ENCODE peak calls at places on chromosomes 13 and 19, in four cellular contexts. One of them, this sample, is unnamed. For H3K27me3, the result is how much of the 10 kb centered on the place peaks cover.

GRCh38 chr13:25345555-25345954 is 26.2 kb upstream of the ATP8A2 start:
- DNase-seq in H1: no peak
- DNase-seq in vagina: no peak
- DNase-seq in left lung: no peak
- DNase-seq in this sample: no peak

GRCh38 chr19:12955996-12956395 is 1.0 kb downstream of the GADD45GIP1 start:
- DNase-seq in H1: no peak
- DNase-seq in vagina: no peak
- DNase-seq in left lung: no peak
- DNase-seq in this sample: no peak

GRCh38 chr13:50200988-50201387 is 185.7 kb downstream of the KCNRG start:
- DNase-seq in H1: no peak
- DNase-seq in vagina: no peak
- DNase-seq in left lung: no peak
- DNase-seq in this sample: no peak

GRCh38 chr19:10544753-10545251 is 1.1 kb downstream of the ATG4D start:
- DNase-seq in H1: no peak
- DNase-seq in vagina: no peak
- DNase-seq in left lung: no peak
- DNase-seq in this sample: no peak

GRCh38 chr19:16888629-16889371 is at the start of gene F2RL3:
- DNase-seq in H1: no peak
- DNase-seq in vagina: no peak
- DNase-seq in left lung: no peak
- DNase-seq in this sample: no peak

GRCh38 chr19:30226464-30227070 is 145.6 kb upstream of the ZNF536 start:
- DNase-seq in H1: no peak
- DNase-seq in vagina: no peak
- DNase-seq in left lung: no peak
- DNase-seq in this sample: no peak

GRCh38 chr13:113141591-113141950 is 16.9 kb upstream of the PROZ start:
- DNase-seq in H1: no peak
- DNase-seq in vagina: no peak
- DNase-seq in left lung: no peak
- DNase-seq in this sample: no peak

GRCh38 chr13:48235100-48235813 is 2.3 kb downstream of the ITM2B start:
- DNase-seq in H1: no peak
- DNase-seq in vagina: no peak
- DNase-seq in left lung: no peak
- DNase-seq in this sample: no peak

GRCh38 chr13:46839399-46839798 is 42.4 kb upstream of the ESD start:
- DNase-seq in H1: no peak
- DNase-seq in vagina: no peak
- DNase-seq in left lung: no peak
- DNase-seq in this sample: no peak

GRCh38 chr19:9865732-9866627 is 30.9 kb downstream of the PIN1 start:
- DNase-seq in H1: no peak
- DNase-seq in vagina: no peak
- DNase-seq in left lung: no peak
- DNase-seq in this sample: no peak

GRCh38 chr19:40739030-40739839 is 11.0 kb downstream of the ACTMAP start:
- DNase-seq in H1: no peak
- DNase-seq in vagina: no peak
- DNase-seq in left lung: no peak
- DNase-seq in this sample: no peak

GRCh38 chr19:31598730-31599238 is 249.5 kb upstream of the TSHZ3 start:
- DNase-seq in H1: no peak
- DNase-seq in vagina: peak
- DNase-seq in left lung: no peak
- DNase-seq in this sample: no peak

GRCh38 chr19:29587518-29587986 is 18.5 kb upstream of the POP4 start:
- DNase-seq in H1: no peak
- DNase-seq in vagina: no peak
- DNase-seq in left lung: no peak
- DNase-seq in this sample: no peak

GRCh38 chr19:2478324-2478755 is 2.4 kb downstream of the GADD45B start:
- DNase-seq in H1: no peak
- DNase-seq in vagina: no peak
- DNase-seq in left lung: peak
- DNase-seq in this sample: no peak

GRCh38 chr13:109836629-109837607 is 50.5 kb upstream of the IRS2 start:
- DNase-seq in H1: no peak
- DNase-seq in vagina: no peak
- DNase-seq in left lung: peak
- DNase-seq in this sample: peak

GRCh38 chr13:79585033-79585432 is 104.1 kb downstream of the NDFIP2 start:
- DNase-seq in H1: no peak
- DNase-seq in vagina: no peak
- DNase-seq in left lung: no peak
- DNase-seq in this sample: no peak

GRCh38 chr19:4304509-4305252 is at the start of gene FSD1:
- DNase-seq in H1: peak
- DNase-seq in vagina: no peak
- DNase-seq in left lung: no peak
- DNase-seq in this sample: no peak

GRCh38 chr19:15251749-15252397 is 19.6 kb upstream of the EPHX3 start:
- DNase-seq in H1: peak
- DNase-seq in vagina: no peak
- DNase-seq in left lung: peak
- DNase-seq in this sample: peak

GRCh38 chr13:112962911-112963625 is 5.9 kb upstream of the MCF2L start:
- DNase-seq in H1: no peak
- DNase-seq in vagina: no peak
- DNase-seq in left lung: peak
- DNase-seq in this sample: no peak

GRCh38 chr13:97440598-97440997 is 6.6 kb downstream of the RAP2A start:
- DNase-seq in H1: no peak
- DNase-seq in vagina: no peak
- DNase-seq in left lung: no peak
- DNase-seq in this sample: no peak

GRCh38 chr19:47729468-47729798 is 15.9 kb upstream of the NOP53 start:
- DNase-seq in H1: no peak
- DNase-seq in vagina: no peak
- DNase-seq in left lung: peak
- DNase-seq in this sample: no peak

GRCh38 chr19:30309983-30310805 is 62.0 kb upstream of the ZNF536 start:
- DNase-seq in H1: no peak
- DNase-seq in vagina: no peak
- DNase-seq in left lung: no peak
- DNase-seq in this sample: no peak

GRCh38 chr13:112522578-112522977 is 65.4 kb downstream of the TUBGCP3 start:
- DNase-seq in H1: no peak
- DNase-seq in vagina: no peak
- DNase-seq in left lung: no peak
- DNase-seq in this sample: no peak

GRCh38 chr13:49042476-49042875 is 66.8 kb downstream of the FNDC3A start:
- DNase-seq in H1: no peak
- DNase-seq in vagina: no peak
- DNase-seq in left lung: no peak
- DNase-seq in this sample: no peak

GRCh38 chr13:93963266-93964131 is 516.0 kb downstream of the DCT start:
- DNase-seq in H1: no peak
- DNase-seq in vagina: no peak
- DNase-seq in left lung: no peak
- DNase-seq in this sample: no peak

GRCh38 chr13:27920677-27921420 is 1.0 kb downstream of the PDX1 start:
- DNase-seq in H1: no peak
- DNase-seq in vagina: no peak
- DNase-seq in left lung: no peak
- DNase-seq in this sample: no peak
- H3K27me3 ChIP-seq in H1: half or more
- H3K27me3 ChIP-seq in vagina: under half
- H3K27me3 ChIP-seq in left lung: half or more
- H3K27me3 ChIP-seq in this sample: under half

GRCh38 chr19:51366050-51366998 is at the start of gene ETFB:
- DNase-seq in H1: peak
- DNase-seq in vagina: no peak
- DNase-seq in left lung: peak
- DNase-seq in this sample: peak
- H3K4me3 ChIP-seq in H1: peak
- H3K4me3 ChIP-seq in vagina: peak
- H3K4me3 ChIP-seq in left lung: peak
- H3K4me3 ChIP-seq in this sample: peak

GRCh38 chr19:7902796-7903243 is 857 bp upstream of the MAP2K7 start:
- DNase-seq in H1: no peak
- DNase-seq in vagina: no peak
- DNase-seq in left lung: no peak
- DNase-seq in this sample: no peak
- H3K27ac ChIP-seq in H1: peak
- H3K27ac ChIP-seq in vagina: peak
- H3K27ac ChIP-seq in left lung: peak
- H3K27ac ChIP-seq in this sample: peak

DNA sequence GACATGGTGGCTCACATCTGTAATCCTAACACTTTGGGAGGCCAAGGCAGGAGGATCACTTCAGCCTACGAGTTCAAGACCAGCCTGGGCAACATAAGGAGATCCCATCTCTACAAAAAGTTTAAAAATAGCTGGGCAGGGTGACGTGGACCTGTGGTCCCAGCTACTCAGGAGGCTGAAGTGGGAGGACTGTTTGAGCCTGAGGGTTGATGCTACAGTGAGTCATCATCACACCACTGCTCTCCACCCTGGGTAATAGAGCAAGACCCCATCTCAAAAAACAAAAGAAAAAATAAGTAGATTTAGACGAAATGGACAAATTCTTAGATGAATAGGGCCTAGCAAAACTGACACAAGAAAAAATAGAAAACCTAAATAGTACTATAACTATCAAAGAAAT is 10.4 kb upstream of the GNG8 start:
- DNase-seq in H1: no peak
- DNase-seq in vagina: no peak
- DNase-seq in left lung: no peak
- DNase-seq in this sample: no peak
- H3K27me3 ChIP-seq in H1: under half
- H3K27me3 ChIP-seq in vagina: under half
- H3K27me3 ChIP-seq in left lung: half or more
- H3K27me3 ChIP-seq in this sample: under half

DNA sequence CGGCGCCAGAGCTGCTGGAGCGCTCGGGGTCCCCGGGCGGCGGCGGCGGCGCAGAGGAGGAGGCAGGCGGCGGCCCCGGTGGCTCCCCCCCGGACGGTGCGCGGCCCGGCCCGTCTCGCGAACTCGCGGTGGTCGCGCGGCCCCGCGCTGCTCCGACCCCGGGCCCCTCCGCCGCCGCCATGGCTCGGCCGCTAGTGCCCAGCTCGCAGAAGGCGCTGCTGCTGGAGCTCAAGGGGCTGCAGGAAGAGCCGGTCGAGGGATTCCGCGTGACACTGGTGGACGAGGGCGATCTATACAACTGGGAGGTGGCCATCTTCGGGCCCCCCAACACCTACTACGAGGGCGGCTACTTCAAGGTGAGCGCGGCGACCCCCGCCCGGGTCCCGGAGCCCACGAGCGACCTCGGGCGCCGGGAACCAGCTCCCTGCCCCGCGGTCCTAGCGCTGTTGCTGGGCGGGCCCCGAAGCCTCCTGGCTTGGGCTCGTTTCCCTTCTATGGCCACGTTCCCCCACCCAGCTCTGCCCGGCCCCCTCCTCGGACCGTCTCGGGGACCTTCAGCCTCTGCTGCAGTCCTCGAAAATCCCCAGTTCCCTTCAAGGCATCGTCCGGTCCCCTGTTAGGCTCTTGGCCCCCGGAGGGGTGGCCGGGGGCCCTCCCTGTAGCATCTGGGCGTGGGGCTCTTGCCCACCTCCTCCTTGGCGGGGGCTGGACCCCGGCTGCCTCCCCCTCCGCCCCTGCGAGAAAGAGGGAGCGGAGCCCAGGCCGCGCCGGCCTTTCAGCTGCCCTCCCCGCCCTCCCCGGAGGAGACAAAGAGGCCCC is at the start of gene CDC34:
- DNase-seq in H1: no peak
- DNase-seq in vagina: no peak
- DNase-seq in left lung: no peak
- DNase-seq in this sample: no peak
- H3K4me3 ChIP-seq in H1: peak
- H3K4me3 ChIP-seq in vagina: peak
- H3K4me3 ChIP-seq in left lung: peak
- H3K4me3 ChIP-seq in this sample: peak

GRCh38 chr13:30308548-30308947 is 1.2 kb upstream of the KATNAL1 start:
- DNase-seq in H1: no peak
- DNase-seq in vagina: no peak
- DNase-seq in left lung: peak
- DNase-seq in this sample: no peak
- H3K27ac ChIP-seq in H1: no peak
- H3K27ac ChIP-seq in vagina: no peak
- H3K27ac ChIP-seq in left lung: peak
- H3K27ac ChIP-seq in this sample: peak

GRCh38 chr13:42860485-42860884 is 79.1 kb downstream of the FAM216B start:
- DNase-seq in H1: no peak
- DNase-seq in vagina: no peak
- DNase-seq in left lung: no peak
- DNase-seq in this sample: no peak
- H3K27me3 ChIP-seq in H1: under half
- H3K27me3 ChIP-seq in vagina: under half
- H3K27me3 ChIP-seq in left lung: under half
- H3K27me3 ChIP-seq in this sample: under half

This sample was measured in esophagus muscularis mucosa.